ENCODE peak calls at places on chromosome 14, in five cellular contexts. One of them, this sample, is unnamed.

GRCh38 chr14:99744199-99744872 is 48.9 kb upstream of the EML1 start:
- DNase-seq in keratinocyte: no peak
- DNase-seq in H9: peak
- DNase-seq in HepG2: no peak
- DNase-seq in fibroblast of lung: no peak
- DNase-seq in this sample: no peak

GRCh38 chr14:103834956-103835355 is 12.4 kb downstream of the PPP1R13B start:
- DNase-seq in H9: no peak
- DNase-seq in HepG2: no peak
- DNase-seq in keratinocyte: no peak
- DNase-seq in fibroblast of lung: no peak
- DNase-seq in this sample: no peak

GRCh38 chr14:94392510-94392935 is 4.1 kb upstream of the SERPINA1 start:
- DNase-seq in H9: no peak
- DNase-seq in fibroblast of lung: peak
- DNase-seq in HepG2: peak
- DNase-seq in keratinocyte: no peak
- DNase-seq in this sample: peak

GRCh38 chr14:106879241-106879640 is 1352.9 kb downstream of the TMEM121 start:
- DNase-seq in HepG2: peak
- DNase-seq in H9: no peak
- DNase-seq in keratinocyte: no peak
- DNase-seq in fibroblast of lung: no peak
- DNase-seq in this sample: peak

GRCh38 chr14:53927171-53927570 is 29.5 kb downstream of the BMP4 start:
- DNase-seq in fibroblast of lung: peak
- DNase-seq in keratinocyte: no peak
- DNase-seq in HepG2: peak
- DNase-seq in H9: no peak
- DNase-seq in this sample: no peak

GRCh38 chr14:32920696-32921276 is 17.9 kb upstream of the NPAS3 start:
- DNase-seq in keratinocyte: no peak
- DNase-seq in H9: no peak
- DNase-seq in HepG2: peak
- DNase-seq in fibroblast of lung: no peak
- DNase-seq in this sample: no peak

GRCh38 chr14:20697273-20698017 is 8.9 kb downstream of the ANG start:
- DNase-seq in HepG2: peak
- DNase-seq in fibroblast of lung: peak
- DNase-seq in H9: peak
- DNase-seq in keratinocyte: no peak
- DNase-seq in this sample: peak

GRCh38 chr14:31543969-31544799 is 17.0 kb upstream of the NUBPL start:
- DNase-seq in HepG2: peak
- DNase-seq in fibroblast of lung: peak
- DNase-seq in keratinocyte: no peak
- DNase-seq in H9: no peak
- DNase-seq in this sample: no peak

GRCh38 chr14:53247596-53248370 is 94.7 kb upstream of the DDHD1 start:
- DNase-seq in HepG2: no peak
- DNase-seq in fibroblast of lung: no peak
- DNase-seq in H9: no peak
- DNase-seq in keratinocyte: no peak
- DNase-seq in this sample: no peak

GRCh38 chr14:72741836-72742681 is 151.8 kb downstream of the DPF3 start:
- DNase-seq in keratinocyte: no peak
- DNase-seq in H9: no peak
- DNase-seq in fibroblast of lung: no peak
- DNase-seq in HepG2: no peak
- DNase-seq in this sample: no peak

GRCh38 chr14:58638231-58639205 is 756 bp downstream of the DACT1 start:
- DNase-seq in fibroblast of lung: peak
- DNase-seq in HepG2: no peak
- DNase-seq in H9: peak
- DNase-seq in keratinocyte: no peak
- DNase-seq in this sample: no peak

GRCh38 chr14:32075636-32076277 is 1.3 kb upstream of the ARHGAP5 start:
- DNase-seq in HepG2: peak
- DNase-seq in keratinocyte: no peak
- DNase-seq in H9: no peak
- DNase-seq in fibroblast of lung: peak
- DNase-seq in this sample: no peak

GRCh38 chr14:61528591-61529021 is 166.7 kb upstream of the HIF1A start:
- DNase-seq in fibroblast of lung: peak
- DNase-seq in H9: no peak
- DNase-seq in HepG2: no peak
- DNase-seq in keratinocyte: peak
- DNase-seq in this sample: no peak

DNA sequence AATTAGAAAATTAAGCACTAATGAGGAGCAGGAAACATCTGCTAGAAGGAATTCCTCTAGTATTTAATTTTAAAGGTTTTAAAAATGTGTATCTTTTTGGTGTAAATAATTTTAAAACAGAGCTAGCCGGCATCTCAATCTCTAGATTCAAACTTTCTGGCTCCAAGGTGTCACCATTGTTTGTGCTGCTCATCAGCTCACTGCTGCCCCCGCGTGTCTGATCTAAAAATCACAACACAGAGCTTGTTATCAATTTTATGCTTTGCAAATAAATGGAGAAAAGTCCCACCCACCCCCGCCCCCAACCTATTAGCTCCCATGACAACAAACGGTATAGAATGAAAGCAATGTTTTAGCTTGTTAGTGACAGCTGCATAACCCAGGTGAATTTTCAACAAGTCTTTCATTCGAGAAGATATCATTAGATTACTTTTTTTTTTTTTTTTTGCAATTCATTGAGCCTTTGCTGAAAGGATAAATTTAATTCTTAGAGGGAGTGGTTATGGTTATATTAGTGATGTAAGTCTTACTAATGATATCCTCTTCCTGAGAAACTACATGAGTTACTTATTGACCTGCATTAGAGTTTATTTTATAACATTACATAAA is 11.3 kb upstream of the ABHD12B start:
- DNase-seq in fibroblast of lung: peak
- DNase-seq in HepG2: peak
- DNase-seq in keratinocyte: peak
- DNase-seq in H9: peak
- DNase-seq in this sample: peak
- H3K9ac ChIP-seq in fibroblast of lung: no peak
- H3K9ac ChIP-seq in HepG2: peak
- H3K9ac ChIP-seq in keratinocyte: peak
- H3K9ac ChIP-seq in H9: no peak
- H3K9ac ChIP-seq in this sample: peak

GRCh38 chr14:55053018-55053417 is 1.6 kb downstream of the MAPK1IP1L start:
- DNase-seq in keratinocyte: no peak
- DNase-seq in H9: no peak
- DNase-seq in HepG2: no peak
- DNase-seq in fibroblast of lung: no peak
- DNase-seq in this sample: no peak
- H3K9ac ChIP-seq in keratinocyte: peak
- H3K9ac ChIP-seq in H9: peak
- H3K9ac ChIP-seq in HepG2: peak
- H3K9ac ChIP-seq in fibroblast of lung: peak
- H3K9ac ChIP-seq in this sample: peak

GRCh38 chr14:71398450-71398849 is 491.2 kb downstream of the PCNX1 start:
- DNase-seq in fibroblast of lung: no peak
- DNase-seq in HepG2: no peak
- DNase-seq in keratinocyte: no peak
- DNase-seq in H9: no peak
- DNase-seq in this sample: no peak
- H3K9ac ChIP-seq in fibroblast of lung: no peak
- H3K9ac ChIP-seq in HepG2: no peak
- H3K9ac ChIP-seq in keratinocyte: no peak
- H3K9ac ChIP-seq in H9: no peak
- H3K9ac ChIP-seq in this sample: no peak

GRCh38 chr14:68977741-68978549 is 1.2 kb downstream of the ACTN1 start:
- DNase-seq in HepG2: no peak
- DNase-seq in fibroblast of lung: peak
- DNase-seq in keratinocyte: peak
- DNase-seq in H9: peak
- DNase-seq in this sample: peak
- H3K9ac ChIP-seq in HepG2: peak
- H3K9ac ChIP-seq in fibroblast of lung: peak
- H3K9ac ChIP-seq in keratinocyte: peak
- H3K9ac ChIP-seq in H9: peak
- H3K9ac ChIP-seq in this sample: peak

GRCh38 chr14:74580275-74580672 is 31.8 kb downstream of the LTBP2 start:
- DNase-seq in HepG2: no peak
- DNase-seq in H9: no peak
- DNase-seq in fibroblast of lung: no peak
- DNase-seq in keratinocyte: no peak
- DNase-seq in this sample: no peak

GRCh38 chr14:74577247-74577947 is 34.6 kb downstream of the LTBP2 start:
- DNase-seq in HepG2: no peak
- DNase-seq in keratinocyte: no peak
- DNase-seq in H9: no peak
- DNase-seq in fibroblast of lung: peak
- DNase-seq in this sample: no peak

GRCh38 chr14:74578479-74578878 is 33.6 kb downstream of the LTBP2 start:
- DNase-seq in HepG2: no peak
- DNase-seq in fibroblast of lung: no peak
- DNase-seq in H9: no peak
- DNase-seq in keratinocyte: no peak
- DNase-seq in this sample: no peak

GRCh38 chr14:74577948-74578275 is 34.1 kb downstream of the LTBP2 start:
- DNase-seq in H9: no peak
- DNase-seq in HepG2: no peak
- DNase-seq in keratinocyte: no peak
- DNase-seq in fibroblast of lung: no peak
- DNase-seq in this sample: no peak

DNA sequence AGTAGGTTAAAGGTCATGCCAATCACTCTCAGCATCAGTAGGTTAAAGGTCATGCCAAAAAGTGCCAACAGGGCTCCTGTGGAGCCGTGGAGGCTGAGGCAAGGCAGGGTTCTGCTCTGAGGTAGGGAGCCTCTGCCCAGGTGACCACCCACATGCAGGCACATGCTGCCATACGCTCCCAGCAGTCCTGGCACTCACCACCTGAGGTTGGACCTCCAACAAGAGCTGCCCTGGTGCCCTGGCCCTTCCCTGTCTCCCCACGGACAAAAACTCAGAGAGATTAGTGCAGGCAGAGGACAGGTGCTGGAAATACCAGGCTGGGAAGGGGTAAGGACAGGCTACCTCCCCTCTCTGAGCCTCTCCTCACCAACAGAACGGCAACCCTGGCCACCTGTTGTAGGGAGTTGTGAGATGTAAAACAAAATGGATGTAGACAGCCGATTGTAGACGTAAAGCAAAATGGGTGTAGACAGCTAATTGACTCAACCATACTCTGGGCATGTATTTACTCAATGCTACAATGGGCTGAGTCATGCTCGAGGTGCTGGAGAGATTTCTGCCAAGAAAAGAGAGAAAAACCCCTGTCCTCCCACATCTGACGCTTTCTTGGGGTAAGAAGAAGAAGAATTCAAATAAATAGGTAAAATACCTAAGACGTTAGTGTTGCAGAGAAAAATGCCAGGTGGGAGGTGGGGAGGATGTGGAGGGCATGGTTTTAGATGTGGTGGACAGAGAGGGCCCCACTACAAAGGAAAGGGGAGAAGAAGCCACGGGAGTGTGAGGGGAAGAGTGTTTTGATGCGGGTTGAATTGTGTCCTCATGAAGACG is 32.4 kb downstream of the LTBP2 start:
- DNase-seq in keratinocyte: peak
- DNase-seq in H9: no peak
- DNase-seq in HepG2: peak
- DNase-seq in fibroblast of lung: peak
- DNase-seq in this sample: no peak
- H3K9ac ChIP-seq in keratinocyte: peak
- H3K9ac ChIP-seq in H9: no peak
- H3K9ac ChIP-seq in HepG2: no peak
- H3K9ac ChIP-seq in fibroblast of lung: no peak
- H3K9ac ChIP-seq in this sample: no peak

DNA sequence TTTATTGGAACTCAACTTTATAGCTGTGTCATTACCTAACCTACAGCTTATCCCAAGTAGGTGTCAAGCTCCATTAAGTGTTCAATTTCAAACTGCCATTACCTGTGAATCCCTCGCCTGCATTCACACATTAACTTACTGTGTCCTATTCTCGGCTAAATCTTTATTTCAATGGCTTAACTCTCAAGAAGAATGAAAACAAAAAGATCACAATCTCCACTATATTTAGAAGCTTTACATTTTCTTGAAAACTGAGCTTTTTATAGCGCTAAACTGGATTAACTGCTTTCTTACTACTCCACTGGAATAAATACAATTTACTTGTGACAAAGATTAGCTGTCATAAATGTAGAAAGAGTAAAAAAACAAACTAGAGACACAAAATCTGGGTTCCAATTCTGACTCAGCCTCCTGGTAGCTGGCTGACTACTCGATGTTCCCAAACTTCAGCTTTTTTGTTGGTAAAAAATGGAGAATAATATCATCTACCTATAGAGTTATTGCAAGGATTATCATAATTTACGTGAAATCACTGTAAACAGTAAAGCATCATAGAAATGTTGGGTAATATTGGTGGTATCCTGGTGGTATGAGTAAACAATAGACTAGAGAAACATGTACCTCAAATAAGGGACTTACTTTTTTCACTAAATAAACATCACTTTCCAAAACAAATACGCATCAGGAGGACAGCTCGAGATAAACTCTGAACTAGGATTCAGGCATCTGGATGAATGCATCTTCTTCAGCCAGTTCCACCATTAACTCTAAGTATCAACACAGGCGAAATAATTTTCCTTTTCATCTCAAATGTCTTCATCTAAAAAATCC is 1.7 kb downstream of the RALGAPA1 start:
- DNase-seq in H9: no peak
- DNase-seq in keratinocyte: no peak
- DNase-seq in HepG2: peak
- DNase-seq in fibroblast of lung: no peak
- DNase-seq in this sample: no peak
- H3K9ac ChIP-seq in H9: no peak
- H3K9ac ChIP-seq in keratinocyte: no peak
- H3K9ac ChIP-seq in HepG2: peak
- H3K9ac ChIP-seq in fibroblast of lung: no peak
- H3K9ac ChIP-seq in this sample: peak

DNA sequence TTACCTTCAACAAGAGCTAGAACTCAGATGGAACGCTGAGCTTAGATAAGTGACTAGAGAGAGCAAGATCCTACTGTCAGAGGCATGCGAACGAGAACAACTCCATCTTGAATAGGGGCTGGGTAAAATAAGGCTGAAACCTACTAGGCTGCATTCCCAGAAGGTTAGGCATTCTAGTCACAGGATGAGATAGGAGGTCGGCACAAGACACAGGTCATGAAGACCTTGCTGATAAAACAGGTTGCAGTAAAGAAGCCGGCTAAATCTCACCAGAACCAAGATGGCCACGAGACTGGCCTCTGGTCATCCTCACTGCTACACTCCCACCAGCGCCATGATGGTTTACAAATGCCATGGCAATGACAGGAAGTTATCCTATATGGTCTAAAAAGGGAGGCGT is 59.6 kb upstream of the PLEKHG3 start:
- DNase-seq in HepG2: no peak
- DNase-seq in keratinocyte: no peak
- DNase-seq in H9: no peak
- DNase-seq in fibroblast of lung: no peak
- DNase-seq in this sample: no peak
- H3K9ac ChIP-seq in HepG2: no peak
- H3K9ac ChIP-seq in keratinocyte: no peak
- H3K9ac ChIP-seq in H9: no peak
- H3K9ac ChIP-seq in fibroblast of lung: no peak
- H3K9ac ChIP-seq in this sample: no peak

This sample was measured in DND-41.